ENCODE peak calls at places on chromosome 1, in five cellular contexts. G is iris pigment epithelial cell, V is cardiac muscle cell, Y is hypothalamus, J is NCI-H2029 treated with DMSO at 0.1 percent for 48 hours. B is an unnamed sample.

GRCh38 chr1:178120088-178120487 is 26.2 kb downstream of the RASAL2 start:
- DNase-seq in G (no peak), J (no peak), V (no peak), Y (no peak), B (no peak)

GRCh38 chr1:111202707-111203623 is 2.5 kb upstream of the DENND2D start:
- DNase-seq in Y (no peak), J (no peak), G (no peak), V (no peak), B (no peak)

GRCh38 chr1:150562384-150563339 is 13.5 kb downstream of the ADAMTSL4 start:
- DNase-seq in V (no peak), G (no peak), Y (no peak), J (no peak), B (no peak)

GRCh38 chr1:53110370-53111072 is 31.9 kb downstream of the SLC1A7 start:
- DNase-seq in Y (no peak), V (no peak), G (peak; percentile 87), J (peak; percentile 38), B (no peak)

GRCh38 chr1:231203259-231204057 is 37.6 kb upstream of the GNPAT start:
- DNase-seq in Y (no peak), J (no peak), V (no peak), G (no peak), B (no peak)

GRCh38 chr1:147773215-147773715 is 12.9 kb upstream of the GJA5 start:
- DNase-seq in Y (no peak), V (no peak), J (no peak), G (no peak), B (no peak)

GRCh38 chr1:228013322-228014234 is 6.8 kb downstream of the WNT3A start:
- DNase-seq in G (no peak), Y (no peak), V (no peak), J (no peak), B (no peak)

GRCh38 chr1:209756608-209757445 is 974 bp downstream of the TRAF3IP3 start:
- DNase-seq in G (no peak), J (no peak), Y (peak; percentile 50), V (no peak), B (no peak)

GRCh38 chr1:96234299-96234698 is 487.3 kb upstream of the PTBP2 start:
- DNase-seq in V (peak; percentile 44), J (peak; percentile 86), Y (no peak), G (peak; percentile 66), B (peak; percentile 8)

GRCh38 chr1:52518962-52519361 is 33.9 kb downstream of the TUT4 start:
- DNase-seq in G (no peak), J (no peak), V (no peak), Y (no peak), B (no peak)

GRCh38 chr1:210855440-210855839 is 278.5 kb downstream of the KCNH1 start:
- DNase-seq in V (peak; percentile 42), J (no peak), G (no peak), Y (no peak), B (no peak)